ENCODE peak calls at places on chromosomes 5 and 9, in nine cellular contexts. C, A, M, E, L, X, H, D and F are unnamed samples.

GRCh38 chr5:115379622-115380344 is 83.3 kb upstream of the CCDC112 start:
- DNase-seq in L (no peak), M (no peak), A (peak; percentile 24), X (no peak), H (peak; percentile 83), E (no peak), C (peak; percentile 42), D (no peak), F (no peak)

GRCh38 chr9:121537283-121537682 is 37.6 kb upstream of the GGTA1 start:
- DNase-seq in E (no peak), A (no peak), M (no peak), H (no peak), X (peak; percentile 10), D (no peak), L (peak; percentile 71), C (no peak), F (no peak)

GRCh38 chr9:105742088-105742487 is 47.7 kb downstream of the TMEM38B start:
- DNase-seq in E (no peak), A (no peak), C (no peak), X (no peak), D (no peak), M (no peak), L (no peak), H (no peak), F (no peak)

GRCh38 chr5:33692983-33693382 is 198.8 kb downstream of the ADAMTS12 start:
- DNase-seq in M (no peak), C (no peak), L (no peak), A (no peak), D (no peak), H (no peak), X (no peak), E (no peak), F (no peak)

GRCh38 chr9:130535818-130536521 is 43.4 kb upstream of the FUBP3 start:
- DNase-seq in X (peak; percentile 37), M (no peak), H (no peak), L (no peak), C (peak; percentile 8), A (no peak), E (peak; percentile 59), D (peak; percentile 29), F (no peak)

GRCh38 chr5:71782771-71783770 is 64.0 kb downstream of the CARTPT start:
- DNase-seq in H (peak; percentile 47), L (peak; percentile 86), M (peak; percentile 83), A (peak; percentile 60), E (peak; percentile 84), X (peak; percentile 85), C (peak; percentile 81), D (peak; percentile 76), F (no peak)

GRCh38 chr5:97666767-97667166 is 483.7 kb upstream of the RIOK2 start:
- DNase-seq in X (peak; percentile 15), M (no peak), D (no peak), L (no peak), A (no peak), C (no peak), E (no peak), H (no peak), F (no peak)

GRCh38 chr9:82558855-82559615 is 503.9 kb downstream of the RASEF start:
- DNase-seq in A (no peak), L (no peak), H (no peak), C (peak; percentile 59), X (no peak), D (no peak), E (no peak), M (no peak), F (no peak)

GRCh38 chr5:115978779-115979178 is 16.5 kb downstream of the LVRN start:
- DNase-seq in E (no peak), D (no peak), M (no peak), C (no peak), L (no peak), H (no peak), A (no peak), X (no peak), F (no peak)

GRCh38 chr9:137742698-137743097 is 123.9 kb downstream of the EHMT1 start:
- DNase-seq in D (no peak), C (no peak), L (no peak), H (no peak), A (no peak), E (no peak), M (no peak), X (no peak), F (no peak)

GRCh38 chr9:21974230-21974541 is 20.0 kb downstream of the CDKN2A start:
- DNase-seq in M (no peak), D (no peak), C (peak; percentile 27), E (no peak), L (no peak), A (no peak), X (no peak), H (no peak), F (no peak)

GRCh38 chr9:37455884-37456647 is 9.2 kb downstream of the ZBTB5 start:
- DNase-seq in M (no peak), C (no peak), L (no peak), E (no peak), D (no peak), A (no peak), H (peak; percentile 48), X (no peak), F (no peak)

DNA sequence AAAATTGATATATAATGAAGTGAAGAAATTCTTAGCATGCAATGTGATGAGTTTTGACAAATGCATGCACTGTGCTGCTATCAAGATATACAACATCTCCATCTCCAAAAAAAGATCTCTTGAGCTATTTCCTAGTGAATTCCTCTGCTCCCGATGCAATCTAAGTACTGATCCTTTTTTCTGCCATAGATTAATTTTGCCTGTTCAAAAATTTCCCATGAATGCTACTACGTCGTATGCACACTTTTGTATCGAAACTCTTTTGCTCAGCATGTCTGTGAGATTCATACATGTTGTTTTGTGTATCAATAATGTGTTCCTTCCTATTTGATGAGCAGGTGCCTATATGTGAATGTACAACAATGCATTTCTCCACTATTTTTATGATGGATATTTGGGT is 647.4 kb downstream of the MTRR start:
- DNase-seq in M (no peak), H (no peak), D (no peak), X (no peak), L (no peak), A (no peak), E (no peak), C (no peak), F (no peak)
- TF ChIP-seq CTCF in M (no peak), H (no peak), D (no peak), X (no peak), L (no peak), A (no peak), E (no peak), C (no peak), F (no peak)

DNA sequence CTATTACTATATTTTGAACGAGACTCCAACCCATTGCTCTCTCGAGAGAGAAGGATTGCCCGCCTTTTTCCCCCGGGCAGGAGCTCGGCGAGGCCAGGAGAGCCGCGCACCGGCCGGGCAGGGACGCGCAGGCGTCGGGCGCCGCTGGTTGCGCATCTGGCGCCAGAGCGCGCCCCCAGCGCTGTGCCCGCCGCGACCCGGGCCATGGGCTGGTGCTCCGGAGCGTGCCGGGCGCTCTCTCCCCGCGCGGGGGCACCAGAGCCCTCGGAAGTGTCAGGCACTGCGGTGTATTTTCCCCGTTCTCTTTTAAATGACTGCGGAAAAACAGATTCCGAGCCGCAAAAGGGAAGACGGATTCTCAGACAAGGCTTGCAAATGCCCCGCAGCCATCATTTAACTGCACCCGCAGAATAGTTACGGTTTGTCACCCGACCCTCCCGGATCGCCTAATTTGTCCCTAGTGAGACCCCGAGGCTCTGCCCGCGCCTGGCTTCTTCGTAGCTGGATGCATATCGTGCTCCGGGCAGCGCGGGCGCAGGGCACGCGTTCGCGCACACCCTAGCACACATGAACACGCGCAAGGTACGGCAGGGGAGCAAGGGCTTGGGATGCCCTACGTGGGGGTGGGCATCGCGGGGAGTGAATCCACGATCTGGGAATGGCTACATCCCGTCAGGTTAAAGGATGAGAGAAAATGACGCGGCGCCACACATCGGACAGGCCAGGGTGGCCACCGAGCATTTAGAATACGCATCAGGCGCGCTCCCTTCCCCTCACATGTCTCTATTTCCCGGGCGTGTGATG is 1.1 kb upstream of the NTRK2 start:
- DNase-seq in X (peak; percentile 58), C (peak; percentile 63), E (peak; percentile 88), M (peak; percentile 92), L (peak; percentile 82), D (peak; percentile 69), A (no peak), H (peak; percentile 74), F (no peak)
- TF ChIP-seq CTCF in X (peak; percentile 15), C (peak; percentile 56), E (peak; percentile 58), M (peak; percentile 32), L (peak; percentile 82), D (peak; percentile 56), A (peak; percentile 61), H (peak; percentile 54), F (no peak)

GRCh38 chr9:79924836-79925235 is 353.1 kb downstream of the TLE4 start:
- DNase-seq in L (no peak), E (no peak), A (no peak), D (no peak), M (no peak), C (no peak), X (no peak), H (no peak), F (no peak)

GRCh38 chr9:79928661-79929060 is 356.9 kb downstream of the TLE4 start:
- DNase-seq in L (no peak), M (no peak), E (no peak), D (no peak), X (no peak), A (no peak), H (no peak), C (no peak), F (no peak)

DNA sequence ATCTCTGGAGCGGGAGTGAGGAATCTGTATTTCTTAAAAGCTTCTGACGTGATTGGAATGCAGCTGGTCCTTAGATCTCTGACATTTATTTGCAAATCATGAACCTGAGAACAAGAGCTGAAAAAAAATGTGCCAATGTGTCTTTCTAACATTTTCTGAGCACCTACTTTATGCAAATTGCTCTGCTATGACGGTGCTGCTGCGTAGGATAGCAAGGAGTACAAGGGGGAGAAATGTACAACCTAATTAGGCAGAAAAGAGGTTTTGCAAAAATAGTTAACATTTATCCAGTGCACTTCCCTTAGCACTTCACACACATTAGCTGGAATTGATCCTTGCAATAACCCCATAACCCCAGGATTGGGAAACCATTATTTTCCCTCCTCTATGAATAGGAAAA is 357.5 kb downstream of the TLE4 start:
- DNase-seq in A (no peak), C (no peak), L (no peak), M (no peak), X (no peak), E (no peak), H (no peak), D (no peak), F (no peak)
- TF ChIP-seq CTCF in A (no peak), C (no peak), L (no peak), M (no peak), X (no peak), E (no peak), H (no peak), D (no peak), F (no peak)

DNA sequence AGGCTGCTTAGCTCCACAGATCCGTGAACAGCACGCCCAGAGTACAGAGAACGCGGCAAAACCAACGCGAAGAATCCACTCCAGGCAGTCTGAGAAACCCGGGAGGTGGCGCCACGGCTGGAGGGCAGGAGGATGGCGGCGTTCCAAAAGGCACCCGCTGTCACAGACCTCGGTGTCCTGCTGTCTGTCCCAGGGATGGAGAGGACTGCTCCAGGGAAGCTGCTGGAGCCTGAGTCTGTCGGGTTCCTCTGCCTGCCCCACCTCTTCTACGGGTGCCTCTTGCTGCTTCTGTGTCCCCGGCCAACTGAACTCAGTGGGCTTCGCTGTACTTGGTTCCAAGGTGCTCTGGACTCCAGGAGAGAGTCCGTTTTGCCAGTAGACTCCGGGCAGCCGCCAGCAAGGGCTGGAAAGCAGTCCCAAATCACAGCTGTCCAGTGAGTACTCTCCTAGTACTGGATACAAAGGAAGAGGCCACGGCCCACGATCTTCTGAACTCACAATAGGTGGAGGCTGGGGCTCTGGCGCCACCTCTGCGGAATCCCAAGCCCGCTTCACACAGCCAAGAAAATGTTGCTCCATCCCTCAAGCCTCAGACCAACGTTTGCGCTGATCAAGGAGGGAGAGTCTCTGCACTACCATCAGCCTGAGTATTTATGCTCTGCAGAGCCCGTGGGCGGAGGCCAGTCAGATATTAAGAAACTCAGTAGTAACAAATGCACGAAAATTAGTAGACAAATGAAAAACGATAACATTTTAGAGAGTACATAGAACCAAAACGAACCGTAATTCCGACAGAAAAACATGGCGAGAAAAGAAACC is 442 bp downstream of the ANXA2R start:
- DNase-seq in X (peak; percentile 87), D (peak; percentile 71), H (no peak), C (peak; percentile 90), A (no peak), E (peak; percentile 65), L (peak; percentile 82), M (peak; percentile 63), F (peak; percentile 65)
- TF ChIP-seq CTCF in X (no peak), D (no peak), H (no peak), C (peak; percentile 32), A (peak; percentile 43), E (no peak), L (no peak), M (no peak), F (no peak)